ENCODE peak calls at places on chromosomes 5 and 9, in seven cellular contexts. G is K562, U is H1, O is GM12878, E is WTC11, H is HCT116, R is HepG2. P is an unnamed sample.

GRCh38 chr5:81181576-81182316 is 51.4 kb upstream of the CKMT2 start:
- DNase-seq in G (no peak), O (no peak), U (no peak), E (no peak), R (no peak), H (no peak), P (no peak)

GRCh38 chr5:95734156-95734555 is 3.0 kb downstream of the RHOBTB3 start:
- DNase-seq in E (no peak), U (no peak), R (no peak), H (no peak), G (no peak), O (no peak), P (no peak)

GRCh38 chr5:98774192-98775046 is 956 bp downstream of the RGMB start:
- DNase-seq in R (peak), U (no peak), O (no peak), G (no peak), E (peak), H (no peak), P (peak)

GRCh38 chr5:14097998-14098471 is 45.1 kb upstream of the TRIO start:
- DNase-seq in G (no peak), O (no peak), E (no peak), H (no peak), R (no peak), U (no peak), P (no peak)

GRCh38 chr9:86281577-86282076 is 711 bp downstream of the ISCA1 start:
- DNase-seq in G (no peak), R (peak), O (peak), U (no peak), H (no peak), E (no peak), P (no peak)

GRCh38 chr5:61330879-61331406 is 1.1 kb upstream of the ZSWIM6 start:
- DNase-seq in R (peak), H (no peak), U (no peak), O (no peak), E (peak), G (peak), P (peak)

GRCh38 chr9:19154135-19154612 is 26.9 kb upstream of the PLIN2 start:
- DNase-seq in U (no peak), O (no peak), R (peak), E (no peak), H (no peak), G (peak), P (no peak)

GRCh38 chr5:149162401-149163084 is 21.2 kb downstream of the ABLIM3 start:
- DNase-seq in G (no peak), O (peak), E (no peak), R (peak), U (no peak), H (peak), P (no peak)

GRCh38 chr9:1875921-1876448 is 139.2 kb upstream of the SMARCA2 start:
- DNase-seq in H (no peak), O (peak), R (no peak), E (no peak), U (no peak), G (no peak), P (no peak)

GRCh38 chr5:127572930-127573329 is 55.5 kb downstream of the PRRC1 start:
- DNase-seq in R (no peak), O (no peak), E (no peak), G (no peak), U (no peak), H (no peak), P (peak)

GRCh38 chr5:74497706-74498105 is 142.8 kb downstream of the ENC1 start:
- DNase-seq in H (no peak), R (no peak), G (no peak), E (no peak), U (no peak), O (no peak), P (no peak)

GRCh38 chr9:116549061-116549664 is 137.9 kb upstream of the TRIM32 start:
- DNase-seq in G (no peak), H (peak), R (peak), O (no peak), U (no peak), E (no peak), P (no peak)

GRCh38 chr5:172425402-172425801 is 28.9 kb downstream of the SH3PXD2B start:
- DNase-seq in R (no peak), E (no peak), H (no peak), O (no peak), U (no peak), G (no peak), P (no peak)

GRCh38 chr9:107703651-107704050 is 214.1 kb upstream of the KLF4 start:
- DNase-seq in H (no peak), E (no peak), O (no peak), R (no peak), G (no peak), U (no peak), P (no peak)

GRCh38 chr9:4662108-4662988 is at the start of gene PLPP6:
- DNase-seq in H (peak), G (peak), E (peak), U (peak), R (peak), O (peak), P (peak)

GRCh38 chr5:90504743-90505142 is 24.6 kb downstream of the LYSMD3 start:
- DNase-seq in U (no peak), E (no peak), H (no peak), R (no peak), G (no peak), O (no peak), P (no peak)

GRCh38 chr9:935348-935965 is 41.0 kb upstream of the DMRT3 start:
- DNase-seq in U (no peak), H (no peak), G (no peak), E (no peak), O (no peak), R (no peak), P (peak)

GRCh38 chr5:73968729-73969128 is 342.7 kb downstream of the ARHGEF28 start:
- DNase-seq in O (no peak), U (no peak), E (no peak), H (no peak), R (no peak), G (no peak), P (no peak)

GRCh38 chr5:140481758-140482157 is 65.7 kb upstream of the EIF4EBP3 start:
- DNase-seq in R (no peak), H (no peak), E (no peak), G (no peak), O (no peak), U (no peak), P (no peak)

GRCh38 chr9:127897194-127897692 is 2.2 kb downstream of the ST6GALNAC6 start:
- DNase-seq in R (peak), H (no peak), E (peak), G (peak), O (no peak), U (no peak), P (peak)

GRCh38 chr9:135302329-135303279 is 177.0 kb upstream of the PPP1R26 start:
- DNase-seq in E (no peak), R (no peak), G (no peak), O (no peak), H (no peak), U (no peak), P (no peak)

GRCh38 chr5:133265720-133266575 is 214.1 kb downstream of the HSPA4 start:
- DNase-seq in U (no peak), E (no peak), O (no peak), R (peak), G (no peak), H (no peak), P (no peak)

GRCh38 chr9:100111235-100111634 is 12.2 kb downstream of the INVS start:
- DNase-seq in O (no peak), R (no peak), E (no peak), U (no peak), H (no peak), G (no peak), P (no peak)

GRCh38 chr5:78601622-78602314 is 46.8 kb downstream of the LHFPL2 start:
- DNase-seq in O (no peak), R (peak), U (no peak), G (no peak), E (no peak), H (no peak), P (no peak)

GRCh38 chr9:14423816-14424261 is 109.9 kb upstream of the NFIB start:
- DNase-seq in R (no peak), O (no peak), U (no peak), G (no peak), H (no peak), E (no peak), P (no peak)

GRCh38 chr5:28156981-28157380 is 1118.6 kb upstream of the CDH9 start:
- DNase-seq in G (no peak), H (no peak), O (no peak), R (no peak), U (no peak), E (no peak), P (no peak)

GRCh38 chr9:133371261-133371711 is 4.6 kb downstream of the SURF4 start:
- DNase-seq in O (no peak), R (no peak), G (no peak), H (no peak), E (no peak), U (no peak), P (no peak)

GRCh38 chr9:29319727-29320513 is 1746.6 kb upstream of the C9orf72 start:
- DNase-seq in R (no peak), G (no peak), O (no peak), H (no peak), E (no peak), U (no peak), P (no peak)

GRCh38 chr9:132383462-132383883 is 23.2 kb downstream of the TTF1 start:
- DNase-seq in U (no peak), R (no peak), O (no peak), E (no peak), H (no peak), G (no peak), P (no peak)

GRCh38 chr9:21110708-21111576 is 30.7 kb downstream of the IFNW1 start:
- DNase-seq in O (peak), H (peak), U (no peak), G (no peak), E (no peak), R (peak), P (peak)

DNA sequence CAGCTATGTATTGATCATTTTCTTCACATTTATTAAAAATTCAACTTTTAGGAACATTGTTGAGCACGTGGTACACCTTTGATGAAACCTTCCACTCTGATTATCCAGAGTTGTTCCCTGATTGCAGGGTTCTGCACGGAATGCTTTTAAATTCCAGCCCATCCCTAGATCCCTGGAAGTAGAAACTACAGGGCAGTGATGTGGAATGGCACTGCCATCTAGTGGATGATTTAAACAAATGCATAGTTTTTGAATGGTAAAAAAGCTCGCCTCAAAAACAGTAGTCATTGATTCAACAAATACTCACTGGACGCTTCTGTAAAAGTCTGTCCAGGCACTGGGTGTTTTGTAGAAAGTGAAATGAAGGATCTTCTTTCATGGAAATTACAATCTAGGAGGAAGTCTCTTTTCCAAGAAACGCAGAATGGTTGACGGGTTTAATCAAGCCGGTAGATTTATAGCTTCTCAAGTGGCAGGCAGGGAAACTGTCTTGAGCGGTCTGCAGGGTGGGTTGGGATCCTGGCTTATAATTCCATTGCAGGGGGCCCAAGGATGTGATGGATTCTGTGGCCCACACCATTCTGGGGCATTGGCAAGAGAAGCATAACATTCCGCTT is 118.4 kb downstream of the ARHGAP26 start:
- DNase-seq in U (no peak), O (no peak), E (no peak), H (no peak), R (peak), G (peak), P (peak)
- TF ChIP-seq SP1 in U (no peak), O (no peak), E (no peak), H (no peak), R (no peak), G (no peak), P (no peak)

GRCh38 chr5:157187046-157187754 is 6.6 kb downstream of the ITK start:
- DNase-seq in E (no peak), G (no peak), H (no peak), O (no peak), U (no peak), R (no peak), P (no peak)
- TF ChIP-seq SP1 in E (no peak), G (no peak), H (no peak), O (no peak), U (no peak), R (no peak), P (no peak)

GRCh38 chr5:177066227-177066626 is 20.5 kb upstream of the FGFR4 start:
- DNase-seq in E (no peak), R (no peak), G (no peak), U (no peak), H (no peak), O (no peak), P (no peak)
- TF ChIP-seq SP1 in E (no peak), R (no peak), G (no peak), U (no peak), H (no peak), O (no peak), P (no peak)

GRCh38 chr5:37735649-37736347 is 104.0 kb downstream of the GDNF start:
- DNase-seq in O (no peak), E (no peak), G (no peak), U (no peak), R (no peak), H (no peak), P (no peak)
- TF ChIP-seq SP1 in O (no peak), E (no peak), G (no peak), U (no peak), R (no peak), H (no peak), P (no peak)

GRCh38 chr9:69758001-69758730 is 1.6 kb downstream of the PTAR1 start:
- DNase-seq in G (no peak), H (no peak), R (no peak), E (no peak), U (no peak), O (no peak), P (no peak)
- TF ChIP-seq SP1 in G (no peak), H (no peak), R (no peak), E (no peak), U (no peak), O (no peak), P (no peak)

P was measured in HEK293T.